ENCODE peak calls at places on chromosomes 3 and 15, in four cellular contexts. One of them, this sample, is unnamed.

GRCh38 chr3:38738630-38739395 is 77.2 kb downstream of the SCN10A start:
- DNase-seq in GM12878: no peak
- DNase-seq in K562: peak
- DNase-seq in HepG2: peak
- DNase-seq in this sample: peak

GRCh38 chr15:57118013-57118799 is 199.8 kb downstream of the TCF12 start:
- DNase-seq in GM12878: no peak
- DNase-seq in K562: no peak
- DNase-seq in HepG2: peak
- DNase-seq in this sample: peak

GRCh38 chr3:20340324-20340928 is 154.4 kb upstream of the SGO1 start:
- DNase-seq in GM12878: peak
- DNase-seq in K562: peak
- DNase-seq in HepG2: peak
- DNase-seq in this sample: peak

GRCh38 chr3:78825118-78825857 is 942.5 kb downstream of the ROBO1 start:
- DNase-seq in GM12878: peak
- DNase-seq in K562: no peak
- DNase-seq in HepG2: no peak
- DNase-seq in this sample: no peak

GRCh38 chr15:56428821-56429458 is 36.0 kb downstream of the MNS1 start:
- DNase-seq in GM12878: peak
- DNase-seq in K562: peak
- DNase-seq in HepG2: peak
- DNase-seq in this sample: peak

GRCh38 chr3:53198996-53199395 is 38.0 kb downstream of the PRKCD start:
- DNase-seq in GM12878: no peak
- DNase-seq in K562: no peak
- DNase-seq in HepG2: no peak
- DNase-seq in this sample: no peak

GRCh38 chr15:34942363-34942762 is 27.2 kb downstream of the AQR start:
- DNase-seq in GM12878: no peak
- DNase-seq in K562: no peak
- DNase-seq in HepG2: no peak
- DNase-seq in this sample: no peak

GRCh38 chr3:10783360-10784346 is 32.4 kb upstream of the SLC6A11 start:
- DNase-seq in GM12878: no peak
- DNase-seq in K562: peak
- DNase-seq in HepG2: peak
- DNase-seq in this sample: peak

GRCh38 chr3:51874411-51874810 is 990 bp downstream of the IQCF5 start:
- DNase-seq in GM12878: no peak
- DNase-seq in K562: no peak
- DNase-seq in HepG2: no peak
- DNase-seq in this sample: no peak

GRCh38 chr15:99321477-99321876 is 70.2 kb downstream of the LRRC28 start:
- DNase-seq in GM12878: no peak
- DNase-seq in K562: no peak
- DNase-seq in HepG2: no peak
- DNase-seq in this sample: no peak

GRCh38 chr15:55897560-55898336 is 95.7 kb downstream of the NEDD4 start:
- DNase-seq in GM12878: no peak
- DNase-seq in K562: peak
- DNase-seq in HepG2: peak
- DNase-seq in this sample: peak

GRCh38 chr15:63367390-63367789 is 14.3 kb downstream of the CA12 start:
- DNase-seq in GM12878: no peak
- DNase-seq in K562: no peak
- DNase-seq in HepG2: no peak
- DNase-seq in this sample: no peak

GRCh38 chr3:55824406-55824805 is 337.3 kb upstream of the WNT5A start:
- DNase-seq in GM12878: no peak
- DNase-seq in K562: no peak
- DNase-seq in HepG2: no peak
- DNase-seq in this sample: no peak

GRCh38 chr3:39809181-39809994 is at the start of gene MYRIP:
- DNase-seq in GM12878: no peak
- DNase-seq in K562: peak
- DNase-seq in HepG2: peak
- DNase-seq in this sample: peak

GRCh38 chr15:55587321-55588069 is 650 bp downstream of the PYGO1 start:
- DNase-seq in GM12878: no peak
- DNase-seq in K562: no peak
- DNase-seq in HepG2: peak
- DNase-seq in this sample: peak

GRCh38 chr3:179933872-179934271 is 102.9 kb downstream of the PEX5L start:
- DNase-seq in GM12878: no peak
- DNase-seq in K562: no peak
- DNase-seq in HepG2: no peak
- DNase-seq in this sample: no peak

GRCh38 chr3:43641306-43642114 is 19.7 kb upstream of the ANO10 start:
- DNase-seq in GM12878: no peak
- DNase-seq in K562: no peak
- DNase-seq in HepG2: no peak
- DNase-seq in this sample: no peak

GRCh38 chr3:23811117-23811487 is 5.3 kb downstream of the UBE2E1 start:
- DNase-seq in GM12878: no peak
- DNase-seq in K562: no peak
- DNase-seq in HepG2: peak
- DNase-seq in this sample: peak

GRCh38 chr15:39593071-39594055 is 12.5 kb downstream of the THBS1 start:
- DNase-seq in GM12878: no peak
- DNase-seq in K562: no peak
- DNase-seq in HepG2: no peak
- DNase-seq in this sample: no peak
- TF ChIP-seq POLR2AphosphoS5 in GM12878: no peak
- TF ChIP-seq POLR2AphosphoS5 in K562: no peak
- TF ChIP-seq POLR2AphosphoS5 in HepG2: no peak
- TF ChIP-seq POLR2AphosphoS5 in this sample: no peak

GRCh38 chr15:83846847-83847246 is 192.9 kb downstream of the ADAMTSL3 start:
- DNase-seq in GM12878: no peak
- DNase-seq in K562: no peak
- DNase-seq in HepG2: no peak
- DNase-seq in this sample: no peak

GRCh38 chr15:83845230-83845629 is 191.3 kb downstream of the ADAMTSL3 start:
- DNase-seq in GM12878: no peak
- DNase-seq in K562: no peak
- DNase-seq in HepG2: no peak
- DNase-seq in this sample: no peak

GRCh38 chr15:83850846-83851245 is 196.9 kb downstream of the ADAMTSL3 start:
- DNase-seq in GM12878: no peak
- DNase-seq in K562: no peak
- DNase-seq in HepG2: no peak
- DNase-seq in this sample: no peak

GRCh38 chr15:83850015-83850414 is 196.1 kb downstream of the ADAMTSL3 start:
- DNase-seq in GM12878: no peak
- DNase-seq in K562: no peak
- DNase-seq in HepG2: no peak
- DNase-seq in this sample: no peak

DNA sequence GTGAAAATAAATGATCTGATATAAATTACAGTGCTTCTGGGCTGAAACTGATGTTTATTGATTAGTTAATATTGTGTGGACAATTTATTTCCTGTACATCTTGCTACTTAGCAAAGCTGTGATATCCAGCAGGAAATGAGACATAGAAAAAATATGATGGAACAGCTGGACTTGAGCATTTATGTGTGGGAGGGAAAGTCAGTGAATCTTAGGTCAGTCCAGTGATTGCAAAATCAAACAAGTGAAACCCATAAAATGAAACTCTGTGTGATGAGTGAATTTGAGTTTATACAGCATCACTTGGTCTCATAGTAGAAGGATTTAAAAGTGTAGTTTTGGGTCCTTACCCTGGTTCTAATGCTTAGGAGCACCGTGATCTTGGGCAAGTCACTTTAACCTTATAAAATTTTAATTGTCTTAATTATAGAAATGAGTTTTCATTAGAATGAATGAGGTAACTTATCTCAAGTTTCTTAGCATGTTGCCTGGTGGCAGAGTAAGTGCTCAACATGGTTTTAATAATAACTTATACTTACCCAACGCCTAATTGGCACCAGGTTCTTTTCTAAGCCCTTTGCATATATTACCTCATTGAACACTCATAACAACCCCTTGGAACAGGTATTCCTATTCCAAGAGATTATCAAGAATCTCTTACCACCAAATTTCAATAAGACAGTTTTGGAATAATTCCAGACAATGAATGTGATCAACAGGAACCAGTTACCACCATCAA is 194.6 kb downstream of the ADAMTSL3 start:
- DNase-seq in GM12878: no peak
- DNase-seq in K562: no peak
- DNase-seq in HepG2: no peak
- DNase-seq in this sample: no peak
- TF ChIP-seq REST in GM12878: no peak
- TF ChIP-seq REST in K562: no peak
- TF ChIP-seq REST in HepG2: no peak
- TF ChIP-seq REST in this sample: no peak

GRCh38 chr3:46184469-46184868 is 23.6 kb downstream of the CCR1 start:
- DNase-seq in GM12878: no peak
- DNase-seq in K562: no peak
- DNase-seq in HepG2: no peak
- DNase-seq in this sample: no peak
- TF ChIP-seq JUNB in GM12878: no peak
- TF ChIP-seq JUNB in K562: no peak
- TF ChIP-seq JUNB in HepG2: no peak
- TF ChIP-seq JUNB in this sample: no peak

DNA sequence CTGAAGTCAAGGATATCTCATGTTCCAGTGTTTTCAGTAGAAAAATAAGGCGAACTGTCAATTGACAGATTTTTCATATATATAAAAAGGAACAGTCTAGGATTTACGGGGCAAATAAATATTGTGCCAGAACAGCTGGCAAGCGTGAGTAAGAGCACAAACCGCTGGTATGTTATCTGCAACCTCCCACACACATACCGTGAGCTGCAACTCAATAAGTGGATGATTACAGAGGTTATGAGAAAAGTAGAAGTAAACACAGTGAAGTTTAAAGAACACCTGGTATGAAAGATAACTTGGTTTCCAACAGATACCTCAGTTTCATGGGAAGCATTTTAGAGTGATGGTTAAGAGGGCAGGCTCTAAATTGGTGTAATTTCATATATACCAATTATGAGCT is 733.4 kb downstream of the TUSC7 start:
- DNase-seq in GM12878: no peak
- DNase-seq in K562: no peak
- DNase-seq in HepG2: no peak
- DNase-seq in this sample: no peak
- TF ChIP-seq POLR2AphosphoS5 in GM12878: no peak
- TF ChIP-seq POLR2AphosphoS5 in K562: no peak
- TF ChIP-seq POLR2AphosphoS5 in HepG2: no peak
- TF ChIP-seq POLR2AphosphoS5 in this sample: no peak

GRCh38 chr3:61861410-61861809 is 300.0 kb downstream of the PTPRG start:
- DNase-seq in GM12878: no peak
- DNase-seq in K562: no peak
- DNase-seq in HepG2: no peak
- DNase-seq in this sample: no peak
- TF ChIP-seq REST in GM12878: no peak
- TF ChIP-seq REST in K562: no peak
- TF ChIP-seq REST in HepG2: no peak
- TF ChIP-seq REST in this sample: no peak

DNA sequence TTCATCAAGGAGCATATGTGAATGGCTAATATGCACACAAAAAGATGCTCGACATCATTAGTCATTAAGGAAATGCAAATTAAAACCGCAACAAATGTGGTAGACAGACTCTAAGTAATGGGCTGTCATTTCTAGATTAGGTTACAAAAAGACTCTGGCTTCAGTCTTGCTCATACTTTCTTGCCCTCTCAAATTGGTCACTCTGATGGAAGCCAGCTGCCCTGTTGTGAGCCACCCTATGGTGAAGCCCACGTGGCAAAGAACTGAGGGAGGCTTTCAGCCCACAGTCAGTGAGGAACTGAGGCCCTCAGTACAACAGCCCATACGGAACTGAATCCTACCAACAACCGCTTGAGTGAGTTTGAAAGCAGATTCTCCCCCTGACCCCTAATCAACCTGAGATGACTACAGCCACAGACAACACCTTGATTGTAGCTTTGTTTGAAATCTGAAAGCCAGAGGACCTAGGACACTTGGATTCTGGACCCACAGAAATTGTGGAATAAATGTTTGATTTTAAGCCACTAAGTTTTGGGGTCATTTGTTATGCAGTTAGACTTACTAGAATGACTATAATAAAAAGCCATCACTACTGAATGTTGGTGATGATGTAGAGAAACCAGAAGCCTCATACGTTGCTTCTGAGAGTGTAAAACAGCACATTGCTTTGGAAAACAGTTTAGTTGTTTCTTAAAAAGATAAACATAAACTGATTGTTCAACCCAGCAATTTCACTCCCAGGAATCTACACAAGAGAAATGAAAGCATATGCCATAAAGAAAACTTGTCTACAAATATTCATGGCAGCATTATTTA is 45.7 kb downstream of the EHHADH start:
- DNase-seq in GM12878: peak
- DNase-seq in K562: no peak
- DNase-seq in HepG2: no peak
- DNase-seq in this sample: no peak
- TF ChIP-seq JUNB in GM12878: peak
- TF ChIP-seq JUNB in K562: no peak
- TF ChIP-seq JUNB in HepG2: no peak
- TF ChIP-seq JUNB in this sample: no peak

GRCh38 chr15:73983211-73983727 is 8.8 kb downstream of the STOML1 start:
- DNase-seq in GM12878: no peak
- DNase-seq in K562: no peak
- DNase-seq in HepG2: no peak
- DNase-seq in this sample: no peak
- TF ChIP-seq POLR2AphosphoS5 in GM12878: no peak
- TF ChIP-seq POLR2AphosphoS5 in K562: no peak
- TF ChIP-seq POLR2AphosphoS5 in HepG2: no peak
- TF ChIP-seq POLR2AphosphoS5 in this sample: no peak

DNA sequence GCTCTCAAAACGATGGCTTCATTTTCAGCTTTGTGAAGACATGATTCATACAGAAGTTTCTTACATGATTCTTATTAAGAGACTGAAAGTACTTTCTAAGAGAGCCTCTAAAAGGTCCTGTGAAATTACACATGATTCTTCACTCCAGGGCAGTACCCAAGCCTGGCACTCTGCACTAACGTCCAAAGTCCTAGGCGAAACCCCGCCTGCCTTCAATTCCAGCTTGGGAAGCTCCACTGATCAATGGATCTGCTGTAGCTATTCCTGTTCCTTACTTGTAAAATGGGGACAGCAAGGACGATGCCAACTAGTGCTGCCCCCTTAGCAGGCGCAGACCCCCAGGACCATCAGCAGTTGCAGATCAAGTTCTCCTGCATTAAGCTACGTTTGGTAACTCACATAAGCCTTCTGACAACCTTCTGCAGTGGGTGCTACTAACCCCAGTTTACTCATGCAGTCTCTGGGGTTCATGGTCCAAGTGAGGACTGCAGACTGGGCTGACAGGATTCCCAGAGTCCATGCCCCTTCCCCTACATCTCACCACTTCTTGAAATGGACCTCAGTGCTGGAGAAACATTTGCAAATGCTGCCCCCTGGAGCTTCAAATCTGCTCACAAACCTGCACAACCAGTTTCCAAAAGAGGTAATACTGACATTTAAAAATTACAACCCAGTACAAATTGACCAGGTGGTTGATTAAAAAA is 10.6 kb downstream of the CHCHD4 start:
- DNase-seq in GM12878: no peak
- DNase-seq in K562: no peak
- DNase-seq in HepG2: peak
- DNase-seq in this sample: peak
- TF ChIP-seq REST in GM12878: no peak
- TF ChIP-seq REST in K562: no peak
- TF ChIP-seq REST in HepG2: no peak
- TF ChIP-seq REST in this sample: no peak